ENCODE peak calls at places on chromosomes 12 and 14, in ten cellular contexts. One of them, this sample, is unnamed.

GRCh38 chr14:100824946-100825690 is 800 bp upstream of the MEG3 start:
- DNase-seq in upper lobe of right lung: no peak
- DNase-seq in cardiac fibroblast: no peak
- DNase-seq in AG10803: no peak
- DNase-seq in AG04450: no peak
- DNase-seq in adrenal gland: no peak
- DNase-seq in psoas muscle: no peak
- DNase-seq in endothelial cell of umbilical vein: no peak
- DNase-seq in activated B cell treated with CpG ODN at 0.5 μM for 24 hours: no peak
- DNase-seq in H1: no peak
- DNase-seq in this sample: no peak

GRCh38 chr12:68310370-68310769 is 21.8 kb downstream of the MDM1 start:
- DNase-seq in AG10803: peak; percentile 88
- DNase-seq in adrenal gland: no peak
- DNase-seq in activated B cell treated with CpG ODN at 0.5 μM for 24 hours: no peak
- DNase-seq in endothelial cell of umbilical vein: peak; percentile 88
- DNase-seq in upper lobe of right lung: no peak
- DNase-seq in psoas muscle: no peak
- DNase-seq in AG04450: peak; percentile 55
- DNase-seq in H1: no peak
- DNase-seq in cardiac fibroblast: peak; percentile 91
- DNase-seq in this sample: no peak

GRCh38 chr14:90727082-90727481 is 89.1 kb downstream of the TTC7B start:
- DNase-seq in H1: no peak
- DNase-seq in activated B cell treated with CpG ODN at 0.5 μM for 24 hours: no peak
- DNase-seq in psoas muscle: no peak
- DNase-seq in AG04450: no peak
- DNase-seq in cardiac fibroblast: no peak
- DNase-seq in upper lobe of right lung: no peak
- DNase-seq in adrenal gland: no peak
- DNase-seq in AG10803: no peak
- DNase-seq in endothelial cell of umbilical vein: no peak
- DNase-seq in this sample: peak; percentile 43

GRCh38 chr14:71610797-71611196 is 321.4 kb upstream of the RGS6 start:
- DNase-seq in upper lobe of right lung: no peak
- DNase-seq in cardiac fibroblast: no peak
- DNase-seq in H1: no peak
- DNase-seq in endothelial cell of umbilical vein: no peak
- DNase-seq in psoas muscle: no peak
- DNase-seq in adrenal gland: no peak
- DNase-seq in AG10803: no peak
- DNase-seq in activated B cell treated with CpG ODN at 0.5 μM for 24 hours: no peak
- DNase-seq in AG04450: no peak
- DNase-seq in this sample: no peak

GRCh38 chr14:96066976-96067375 is 27.8 kb downstream of the C14orf132 start:
- DNase-seq in adrenal gland: no peak
- DNase-seq in H1: no peak
- DNase-seq in endothelial cell of umbilical vein: no peak
- DNase-seq in upper lobe of right lung: peak; percentile 21
- DNase-seq in activated B cell treated with CpG ODN at 0.5 μM for 24 hours: no peak
- DNase-seq in cardiac fibroblast: no peak
- DNase-seq in AG04450: no peak
- DNase-seq in psoas muscle: no peak
- DNase-seq in AG10803: no peak
- DNase-seq in this sample: no peak

GRCh38 chr14:100526632-100527031 is 60.6 kb downstream of the BEGAIN start:
- DNase-seq in AG04450: no peak
- DNase-seq in upper lobe of right lung: peak; percentile 12
- DNase-seq in endothelial cell of umbilical vein: no peak
- DNase-seq in H1: no peak
- DNase-seq in adrenal gland: no peak
- DNase-seq in AG10803: no peak
- DNase-seq in activated B cell treated with CpG ODN at 0.5 μM for 24 hours: no peak
- DNase-seq in cardiac fibroblast: no peak
- DNase-seq in psoas muscle: no peak
- DNase-seq in this sample: peak; percentile 32

GRCh38 chr12:49869816-49870500 is 27.1 kb upstream of the BCDIN3D start:
- DNase-seq in AG04450: no peak
- DNase-seq in AG10803: no peak
- DNase-seq in cardiac fibroblast: no peak
- DNase-seq in endothelial cell of umbilical vein: no peak
- DNase-seq in psoas muscle: no peak
- DNase-seq in H1: peak; percentile 38
- DNase-seq in adrenal gland: no peak
- DNase-seq in upper lobe of right lung: peak; percentile 50
- DNase-seq in activated B cell treated with CpG ODN at 0.5 μM for 24 hours: no peak
- DNase-seq in this sample: no peak

GRCh38 chr12:119804011-119804641 is 73.0 kb downstream of the CIT start:
- DNase-seq in adrenal gland: peak; percentile 79
- DNase-seq in AG04450: no peak
- DNase-seq in cardiac fibroblast: peak; percentile 73
- DNase-seq in activated B cell treated with CpG ODN at 0.5 μM for 24 hours: no peak
- DNase-seq in AG10803: peak; percentile 72
- DNase-seq in H1: peak; percentile 79
- DNase-seq in psoas muscle: peak; percentile 87
- DNase-seq in endothelial cell of umbilical vein: peak; percentile 71
- DNase-seq in upper lobe of right lung: peak; percentile 69
- DNase-seq in this sample: peak; percentile 77

GRCh38 chr12:30806989-30807694 is 52.4 kb upstream of the CAPRIN2 start:
- DNase-seq in AG10803: peak; percentile 77
- DNase-seq in AG04450: no peak
- DNase-seq in cardiac fibroblast: peak; percentile 88
- DNase-seq in endothelial cell of umbilical vein: peak; percentile 78
- DNase-seq in psoas muscle: no peak
- DNase-seq in upper lobe of right lung: no peak
- DNase-seq in H1: peak; percentile 55
- DNase-seq in adrenal gland: peak; percentile 28
- DNase-seq in activated B cell treated with CpG ODN at 0.5 μM for 24 hours: no peak
- DNase-seq in this sample: no peak

GRCh38 chr12:2640709-2641108 is 154.1 kb upstream of the FKBP4 start:
- DNase-seq in AG04450: peak; percentile 90
- DNase-seq in cardiac fibroblast: peak; percentile 94
- DNase-seq in endothelial cell of umbilical vein: peak; percentile 93
- DNase-seq in H1: no peak
- DNase-seq in psoas muscle: no peak
- DNase-seq in upper lobe of right lung: peak; percentile 64
- DNase-seq in AG10803: peak; percentile 95
- DNase-seq in adrenal gland: peak; percentile 68
- DNase-seq in activated B cell treated with CpG ODN at 0.5 μM for 24 hours: no peak
- DNase-seq in this sample: no peak

GRCh38 chr14:31047503-31047902 is 21.3 kb upstream of the STRN3 start:
- DNase-seq in AG04450: no peak
- DNase-seq in cardiac fibroblast: no peak
- DNase-seq in endothelial cell of umbilical vein: no peak
- DNase-seq in upper lobe of right lung: no peak
- DNase-seq in psoas muscle: no peak
- DNase-seq in adrenal gland: no peak
- DNase-seq in AG10803: no peak
- DNase-seq in H1: no peak
- DNase-seq in activated B cell treated with CpG ODN at 0.5 μM for 24 hours: no peak
- DNase-seq in this sample: no peak

GRCh38 chr14:97143011-97143410 is 345.8 kb downstream of the VRK1 start:
- DNase-seq in AG04450: no peak
- DNase-seq in activated B cell treated with CpG ODN at 0.5 μM for 24 hours: no peak
- DNase-seq in H1: no peak
- DNase-seq in AG10803: no peak
- DNase-seq in adrenal gland: no peak
- DNase-seq in endothelial cell of umbilical vein: no peak
- DNase-seq in upper lobe of right lung: no peak
- DNase-seq in cardiac fibroblast: no peak
- DNase-seq in psoas muscle: no peak
- DNase-seq in this sample: no peak

GRCh38 chr12:34257093-34257492 is 234.8 kb downstream of the ALG10 start:
- DNase-seq in AG10803: no peak
- DNase-seq in endothelial cell of umbilical vein: no peak
- DNase-seq in H1: no peak
- DNase-seq in adrenal gland: no peak
- DNase-seq in activated B cell treated with CpG ODN at 0.5 μM for 24 hours: no peak
- DNase-seq in cardiac fibroblast: no peak
- DNase-seq in AG04450: no peak
- DNase-seq in psoas muscle: no peak
- DNase-seq in upper lobe of right lung: no peak
- DNase-seq in this sample: no peak

GRCh38 chr14:74945852-74946658 is 9.3 kb downstream of the PGF start:
- DNase-seq in psoas muscle: peak; percentile 85
- DNase-seq in endothelial cell of umbilical vein: peak; percentile 69
- DNase-seq in cardiac fibroblast: peak; percentile 75
- DNase-seq in activated B cell treated with CpG ODN at 0.5 μM for 24 hours: peak; percentile 61
- DNase-seq in H1: peak; percentile 95
- DNase-seq in upper lobe of right lung: peak; percentile 86
- DNase-seq in AG10803: peak; percentile 53
- DNase-seq in adrenal gland: peak; percentile 82
- DNase-seq in AG04450: no peak
- DNase-seq in this sample: peak; percentile 86

GRCh38 chr14:74947353-74948227 is 7.8 kb downstream of the PGF start:
- DNase-seq in psoas muscle: no peak
- DNase-seq in AG04450: no peak
- DNase-seq in activated B cell treated with CpG ODN at 0.5 μM for 24 hours: no peak
- DNase-seq in adrenal gland: no peak
- DNase-seq in H1: no peak
- DNase-seq in upper lobe of right lung: no peak
- DNase-seq in AG10803: no peak
- DNase-seq in endothelial cell of umbilical vein: no peak
- DNase-seq in cardiac fibroblast: no peak
- DNase-seq in this sample: no peak

GRCh38 chr14:74945261-74945851 is 10.0 kb downstream of the PGF start:
- DNase-seq in activated B cell treated with CpG ODN at 0.5 μM for 24 hours: no peak
- DNase-seq in psoas muscle: peak; percentile 66
- DNase-seq in cardiac fibroblast: peak; percentile 32
- DNase-seq in upper lobe of right lung: no peak
- DNase-seq in adrenal gland: no peak
- DNase-seq in H1: peak; percentile 93
- DNase-seq in AG10803: no peak
- DNase-seq in endothelial cell of umbilical vein: peak; percentile 26
- DNase-seq in AG04450: no peak
- DNase-seq in this sample: no peak

GRCh38 chr14:74948228-74949175 is 6.9 kb downstream of the PGF start:
- DNase-seq in cardiac fibroblast: no peak
- DNase-seq in endothelial cell of umbilical vein: no peak
- DNase-seq in H1: no peak
- DNase-seq in upper lobe of right lung: no peak
- DNase-seq in adrenal gland: no peak
- DNase-seq in activated B cell treated with CpG ODN at 0.5 μM for 24 hours: no peak
- DNase-seq in AG04450: no peak
- DNase-seq in AG10803: no peak
- DNase-seq in psoas muscle: no peak
- DNase-seq in this sample: no peak

GRCh38 chr14:74946659-74947281 is 8.6 kb downstream of the PGF start:
- DNase-seq in cardiac fibroblast: no peak
- DNase-seq in H1: no peak
- DNase-seq in upper lobe of right lung: no peak
- DNase-seq in adrenal gland: no peak
- DNase-seq in AG04450: no peak
- DNase-seq in AG10803: no peak
- DNase-seq in psoas muscle: peak; percentile 72
- DNase-seq in activated B cell treated with CpG ODN at 0.5 μM for 24 hours: no peak
- DNase-seq in endothelial cell of umbilical vein: no peak
- DNase-seq in this sample: no peak
- TF ChIP-seq CTCF in cardiac fibroblast: no peak
- TF ChIP-seq CTCF in H1: no peak
- TF ChIP-seq CTCF in upper lobe of right lung: peak; percentile 3
- TF ChIP-seq CTCF in adrenal gland: peak; percentile 7
- TF ChIP-seq CTCF in AG04450: no peak
- TF ChIP-seq CTCF in AG10803: no peak
- TF ChIP-seq CTCF in psoas muscle: no peak
- TF ChIP-seq CTCF in activated B cell treated with CpG ODN at 0.5 μM for 24 hours: no peak
- TF ChIP-seq CTCF in endothelial cell of umbilical vein: no peak
- TF ChIP-seq CTCF in this sample: no peak

DNA sequence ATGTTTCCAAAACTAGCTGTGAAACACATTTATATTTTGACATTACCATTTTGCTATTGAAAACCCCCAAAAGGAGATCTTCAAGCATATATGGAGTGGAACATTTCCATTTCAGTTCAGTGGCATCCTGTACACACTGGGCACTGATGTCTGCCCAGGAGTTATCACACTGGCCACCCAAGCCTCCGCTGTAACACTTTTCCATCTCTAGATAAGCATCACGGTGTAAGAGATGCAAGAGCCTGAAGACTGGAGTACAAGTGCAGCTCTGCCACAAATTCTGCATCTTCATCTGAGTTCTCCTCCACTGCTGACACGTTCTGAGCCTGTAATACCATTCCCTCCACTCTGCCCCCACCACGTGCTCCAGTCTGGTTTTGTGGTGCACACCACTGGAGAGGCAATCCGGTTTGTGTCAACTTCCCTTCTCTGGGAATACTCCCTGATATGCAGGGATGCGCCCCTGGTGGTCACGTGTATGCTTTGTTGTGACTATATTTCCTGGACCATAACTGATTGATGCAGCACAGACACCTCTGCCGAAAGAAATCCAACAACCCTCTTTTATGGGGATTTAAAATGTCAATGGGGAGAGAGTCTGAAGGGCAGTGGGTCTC is 12.7 kb downstream of the SPTLC2 start:
- DNase-seq in psoas muscle: peak; percentile 56
- DNase-seq in AG04450: no peak
- DNase-seq in activated B cell treated with CpG ODN at 0.5 μM for 24 hours: no peak
- DNase-seq in AG10803: no peak
- DNase-seq in H1: no peak
- DNase-seq in adrenal gland: no peak
- DNase-seq in endothelial cell of umbilical vein: peak; percentile 65
- DNase-seq in upper lobe of right lung: no peak
- DNase-seq in cardiac fibroblast: no peak
- DNase-seq in this sample: no peak
- TF ChIP-seq CTCF in psoas muscle: no peak
- TF ChIP-seq CTCF in AG04450: peak; percentile 25
- TF ChIP-seq CTCF in activated B cell treated with CpG ODN at 0.5 μM for 24 hours: no peak
- TF ChIP-seq CTCF in AG10803: peak; percentile 44
- TF ChIP-seq CTCF in H1: peak; percentile 28
- TF ChIP-seq CTCF in adrenal gland: peak; percentile 11
- TF ChIP-seq CTCF in endothelial cell of umbilical vein: peak; percentile 56
- TF ChIP-seq CTCF in upper lobe of right lung: peak; percentile 8
- TF ChIP-seq CTCF in cardiac fibroblast: peak; percentile 25
- TF ChIP-seq CTCF in this sample: peak; percentile 63

GRCh38 chr14:25833341-25834121 is 764.3 kb downstream of the NOVA1 start:
- DNase-seq in upper lobe of right lung: no peak
- DNase-seq in AG10803: no peak
- DNase-seq in psoas muscle: no peak
- DNase-seq in activated B cell treated with CpG ODN at 0.5 μM for 24 hours: no peak
- DNase-seq in endothelial cell of umbilical vein: peak; percentile 46
- DNase-seq in AG04450: no peak
- DNase-seq in H1: peak; percentile 48
- DNase-seq in adrenal gland: peak; percentile 37
- DNase-seq in cardiac fibroblast: peak; percentile 54
- DNase-seq in this sample: no peak
- TF ChIP-seq CTCF in upper lobe of right lung: no peak
- TF ChIP-seq CTCF in AG10803: no peak
- TF ChIP-seq CTCF in psoas muscle: no peak
- TF ChIP-seq CTCF in activated B cell treated with CpG ODN at 0.5 μM for 24 hours: no peak
- TF ChIP-seq CTCF in endothelial cell of umbilical vein: peak; percentile 52
- TF ChIP-seq CTCF in AG04450: no peak
- TF ChIP-seq CTCF in H1: peak; percentile 56
- TF ChIP-seq CTCF in adrenal gland: peak; percentile 38
- TF ChIP-seq CTCF in cardiac fibroblast: peak; percentile 50
- TF ChIP-seq CTCF in this sample: peak; percentile 84

DNA sequence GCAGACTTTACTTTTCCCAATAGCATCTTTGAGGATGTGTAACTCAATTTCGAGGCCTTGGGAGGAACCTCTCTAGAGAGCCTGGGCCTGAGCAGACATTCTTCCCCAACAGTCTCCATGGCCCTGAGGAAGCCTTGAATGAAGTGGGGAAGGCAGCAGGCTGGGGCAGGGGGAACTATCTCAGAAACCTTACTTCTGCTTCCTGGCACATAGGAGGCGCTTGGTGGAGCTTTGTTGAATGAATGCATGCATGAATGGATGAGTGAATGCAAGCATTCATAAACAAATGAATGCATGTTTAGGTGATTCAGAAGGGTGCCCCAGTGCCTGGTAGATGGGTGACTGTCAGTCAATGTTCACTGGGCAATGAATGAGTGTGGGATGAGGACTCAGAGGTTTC is 58.3 kb downstream of the GALNT16 start:
- DNase-seq in endothelial cell of umbilical vein: no peak
- DNase-seq in AG04450: no peak
- DNase-seq in AG10803: no peak
- DNase-seq in adrenal gland: no peak
- DNase-seq in upper lobe of right lung: peak; percentile 32
- DNase-seq in cardiac fibroblast: no peak
- DNase-seq in psoas muscle: no peak
- DNase-seq in H1: peak; percentile 39
- DNase-seq in activated B cell treated with CpG ODN at 0.5 μM for 24 hours: no peak
- DNase-seq in this sample: peak; percentile 31
- TF ChIP-seq CTCF in endothelial cell of umbilical vein: no peak
- TF ChIP-seq CTCF in AG04450: no peak
- TF ChIP-seq CTCF in AG10803: no peak
- TF ChIP-seq CTCF in adrenal gland: no peak
- TF ChIP-seq CTCF in upper lobe of right lung: no peak
- TF ChIP-seq CTCF in cardiac fibroblast: no peak
- TF ChIP-seq CTCF in psoas muscle: no peak
- TF ChIP-seq CTCF in H1: no peak
- TF ChIP-seq CTCF in activated B cell treated with CpG ODN at 0.5 μM for 24 hours: no peak
- TF ChIP-seq CTCF in this sample: no peak